ENCODE peak calls at places on chromosomes 4 and X, in six cellular contexts. One of them, this sample, is unnamed.

GRCh38 chr4:55736605-55737183 is 82.9 kb upstream of the EXOC1L start:
- DNase-seq in suprapubic skin: no peak
- DNase-seq in heart left ventricle: no peak
- DNase-seq in fibroblast of mammary gland: peak
- DNase-seq in Peyer's patch: no peak
- DNase-seq in kidney epithelial cell: no peak
- DNase-seq in this sample: no peak

GRCh38 chr4:52192697-52193096 is 141.6 kb downstream of the SPATA18 start:
- DNase-seq in fibroblast of mammary gland: peak
- DNase-seq in kidney epithelial cell: peak
- DNase-seq in Peyer's patch: no peak
- DNase-seq in heart left ventricle: no peak
- DNase-seq in suprapubic skin: no peak
- DNase-seq in this sample: no peak

GRCh38 chrX:1599791-1600405 is 8.5 kb downstream of the AKAP17A start:
- DNase-seq in kidney epithelial cell: no peak
- DNase-seq in fibroblast of mammary gland: no peak
- DNase-seq in suprapubic skin: no peak
- DNase-seq in Peyer's patch: no peak
- DNase-seq in heart left ventricle: no peak
- DNase-seq in this sample: no peak

GRCh38 chrX:114842181-114842580 is 175.2 kb downstream of the IL13RA2 start:
- DNase-seq in suprapubic skin: no peak
- DNase-seq in heart left ventricle: no peak
- DNase-seq in Peyer's patch: no peak
- DNase-seq in kidney epithelial cell: no peak
- DNase-seq in fibroblast of mammary gland: no peak
- DNase-seq in this sample: no peak

GRCh38 chrX:7059214-7059838 is 88.2 kb upstream of the STS start:
- DNase-seq in heart left ventricle: no peak
- DNase-seq in suprapubic skin: no peak
- DNase-seq in Peyer's patch: no peak
- DNase-seq in fibroblast of mammary gland: no peak
- DNase-seq in kidney epithelial cell: no peak
- DNase-seq in this sample: no peak

GRCh38 chrX:3393581-3394111 is 47.2 kb upstream of the MXRA5 start:
- DNase-seq in heart left ventricle: no peak
- DNase-seq in kidney epithelial cell: no peak
- DNase-seq in suprapubic skin: no peak
- DNase-seq in fibroblast of mammary gland: peak
- DNase-seq in Peyer's patch: no peak
- DNase-seq in this sample: no peak

GRCh38 chr4:44279469-44279868 is 169.1 kb downstream of the KCTD8 start:
- DNase-seq in heart left ventricle: no peak
- DNase-seq in suprapubic skin: no peak
- DNase-seq in fibroblast of mammary gland: no peak
- DNase-seq in Peyer's patch: no peak
- DNase-seq in kidney epithelial cell: no peak
- DNase-seq in this sample: no peak

GRCh38 chr4:75637176-75637575 is 6.8 kb upstream of the CDKL2 start:
- DNase-seq in fibroblast of mammary gland: no peak
- DNase-seq in kidney epithelial cell: peak
- DNase-seq in Peyer's patch: no peak
- DNase-seq in heart left ventricle: no peak
- DNase-seq in suprapubic skin: no peak
- DNase-seq in this sample: no peak

GRCh38 chrX:31280580-31280979 is 208.7 kb upstream of the FTHL17 start:
- DNase-seq in Peyer's patch: no peak
- DNase-seq in fibroblast of mammary gland: no peak
- DNase-seq in kidney epithelial cell: no peak
- DNase-seq in heart left ventricle: no peak
- DNase-seq in suprapubic skin: no peak
- DNase-seq in this sample: no peak

GRCh38 chrX:31279359-31279758 is 207.5 kb upstream of the FTHL17 start:
- DNase-seq in heart left ventricle: no peak
- DNase-seq in suprapubic skin: no peak
- DNase-seq in fibroblast of mammary gland: peak
- DNase-seq in Peyer's patch: no peak
- DNase-seq in kidney epithelial cell: no peak
- DNase-seq in this sample: no peak
- TF ChIP-seq CTCF in heart left ventricle: peak
- TF ChIP-seq CTCF in suprapubic skin: no peak
- TF ChIP-seq CTCF in fibroblast of mammary gland: peak
- TF ChIP-seq CTCF in Peyer's patch: no peak
- TF ChIP-seq CTCF in kidney epithelial cell: peak
- TF ChIP-seq CTCF in this sample: no peak

DNA sequence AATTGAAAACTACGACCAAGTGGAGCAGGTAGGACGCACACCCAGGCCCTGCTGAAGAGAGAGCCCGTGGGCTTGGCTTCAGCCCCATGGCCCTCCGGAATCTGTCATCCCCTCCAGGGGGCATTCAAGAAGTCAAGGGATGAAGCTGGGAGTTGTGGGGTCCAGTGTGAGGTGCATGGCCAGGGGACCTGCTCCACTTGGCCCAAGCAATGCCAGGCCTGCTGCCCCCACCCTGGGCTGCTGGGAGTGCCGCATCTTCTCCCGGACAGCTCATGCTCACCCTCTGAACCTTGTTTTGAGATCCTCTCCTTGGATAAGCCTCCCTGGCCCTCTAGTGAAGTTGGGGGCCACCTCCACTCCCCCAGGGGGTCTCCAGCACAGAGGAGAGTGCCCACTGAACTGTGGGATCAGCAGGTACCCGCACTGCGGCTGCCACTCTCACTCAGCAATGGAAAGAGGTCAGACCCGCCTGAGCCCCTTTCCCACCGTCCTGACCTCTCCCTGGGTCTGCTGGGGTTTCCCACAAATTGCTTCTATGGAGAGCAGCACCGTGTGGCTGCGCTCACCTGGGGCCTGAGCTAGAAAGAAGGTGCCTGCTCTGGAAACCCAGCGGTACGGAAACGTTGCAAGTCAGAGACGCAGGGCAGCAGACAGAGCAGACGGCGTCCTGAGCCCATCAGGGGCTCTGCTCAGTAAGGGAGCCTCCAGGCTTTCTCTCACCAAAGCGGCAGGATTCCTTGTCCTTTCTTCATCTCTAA is 5.0 kb upstream of the ABLIM2 start:
- DNase-seq in kidney epithelial cell: no peak
- DNase-seq in fibroblast of mammary gland: no peak
- DNase-seq in Peyer's patch: no peak
- DNase-seq in suprapubic skin: no peak
- DNase-seq in heart left ventricle: no peak
- DNase-seq in this sample: no peak
- H3K4me3 ChIP-seq in kidney epithelial cell: no peak
- H3K4me3 ChIP-seq in fibroblast of mammary gland: no peak
- H3K4me3 ChIP-seq in Peyer's patch: no peak
- H3K4me3 ChIP-seq in suprapubic skin: no peak
- H3K4me3 ChIP-seq in heart left ventricle: no peak
- H3K4me3 ChIP-seq in this sample: no peak

DNA sequence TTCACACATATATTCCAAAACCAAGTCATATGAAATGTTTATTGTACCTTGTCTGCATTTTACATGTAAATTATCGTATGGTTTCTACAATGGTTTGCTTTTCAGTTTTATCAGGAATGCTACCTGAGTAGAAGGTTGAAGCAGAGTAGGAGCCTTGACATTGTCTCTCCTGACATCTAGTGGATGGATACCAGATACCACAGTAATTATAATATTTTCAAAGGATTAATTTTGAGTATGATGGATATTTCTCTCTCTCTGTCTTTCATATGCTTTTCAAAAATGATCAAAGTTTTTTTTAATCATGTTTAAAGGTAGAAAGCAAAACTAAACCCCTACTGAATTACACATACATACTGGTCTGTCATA is 109.4 kb upstream of the KLHL13 start:
- DNase-seq in fibroblast of mammary gland: peak
- DNase-seq in heart left ventricle: no peak
- DNase-seq in Peyer's patch: no peak
- DNase-seq in suprapubic skin: no peak
- DNase-seq in kidney epithelial cell: no peak
- DNase-seq in this sample: no peak
- TF ChIP-seq CTCF in fibroblast of mammary gland: peak
- TF ChIP-seq CTCF in heart left ventricle: peak
- TF ChIP-seq CTCF in Peyer's patch: no peak
- TF ChIP-seq CTCF in suprapubic skin: peak
- TF ChIP-seq CTCF in kidney epithelial cell: peak
- TF ChIP-seq CTCF in this sample: peak

GRCh38 chr4:139018971-139019758 is 3.6 kb downstream of the NOCT start:
- DNase-seq in kidney epithelial cell: no peak
- DNase-seq in suprapubic skin: no peak
- DNase-seq in Peyer's patch: no peak
- DNase-seq in fibroblast of mammary gland: peak
- DNase-seq in heart left ventricle: no peak
- DNase-seq in this sample: no peak
- H3K4me3 ChIP-seq in kidney epithelial cell: no peak
- H3K4me3 ChIP-seq in suprapubic skin: no peak
- H3K4me3 ChIP-seq in Peyer's patch: no peak
- H3K4me3 ChIP-seq in fibroblast of mammary gland: no peak
- H3K4me3 ChIP-seq in heart left ventricle: no peak
- H3K4me3 ChIP-seq in this sample: no peak

GRCh38 chrX:147476008-147476407 is 435.7 kb upstream of the FMR1 start:
- DNase-seq in fibroblast of mammary gland: peak
- DNase-seq in kidney epithelial cell: no peak
- DNase-seq in suprapubic skin: no peak
- DNase-seq in Peyer's patch: no peak
- DNase-seq in heart left ventricle: no peak
- DNase-seq in this sample: no peak
- TF ChIP-seq CTCF in fibroblast of mammary gland: no peak
- TF ChIP-seq CTCF in kidney epithelial cell: peak
- TF ChIP-seq CTCF in suprapubic skin: no peak
- TF ChIP-seq CTCF in Peyer's patch: no peak
- TF ChIP-seq CTCF in heart left ventricle: peak
- TF ChIP-seq CTCF in this sample: no peak

GRCh38 chrX:134375691-134376090 is 84.3 kb upstream of the HPRT1 start:
- DNase-seq in fibroblast of mammary gland: no peak
- DNase-seq in suprapubic skin: no peak
- DNase-seq in heart left ventricle: no peak
- DNase-seq in kidney epithelial cell: no peak
- DNase-seq in Peyer's patch: no peak
- DNase-seq in this sample: no peak
- H3K4me3 ChIP-seq in fibroblast of mammary gland: no peak
- H3K4me3 ChIP-seq in suprapubic skin: no peak
- H3K4me3 ChIP-seq in heart left ventricle: no peak
- H3K4me3 ChIP-seq in kidney epithelial cell: no peak
- H3K4me3 ChIP-seq in Peyer's patch: no peak
- H3K4me3 ChIP-seq in this sample: no peak